ENCODE peak calls at places on chromosomes 2 and 18, in four cellular contexts. C is AG04449, Q is T47D, M is NCI-H69. A is an unnamed sample.

GRCh38 chr2:112161431-112162145 is 23.4 kb downstream of the FBLN7 start:
- DNase-seq in M (peak; percentile 43), C (no peak), Q (no peak), A (peak; percentile 90)

GRCh38 chr2:167265722-167266121 is 377.4 kb downstream of the XIRP2 start:
- DNase-seq in M (no peak), C (no peak), Q (no peak), A (no peak)

GRCh38 chr2:41413813-41414485 is 633.9 kb upstream of the PKDCC start:
- DNase-seq in M (peak; percentile 32), C (no peak), Q (no peak), A (no peak)

GRCh38 chr2:42840141-42840540 is 47.8 kb upstream of the HAAO start:
- DNase-seq in M (no peak), Q (no peak), C (no peak), A (no peak)

GRCh38 chr2:202577250-202578183 is 57.3 kb upstream of the FAM117B start:
- DNase-seq in C (no peak), M (peak; percentile 56), Q (no peak), A (peak; percentile 50)

GRCh38 chr18:68779169-68779568 is 18.7 kb upstream of the CCDC102B start:
- DNase-seq in Q (no peak), C (no peak), M (no peak), A (no peak)

GRCh38 chr18:20971886-20972267 is 139.7 kb downstream of the ROCK1 start:
- DNase-seq in M (peak; percentile 53), C (no peak), Q (peak; percentile 4), A (peak; percentile 46)

GRCh38 chr18:31789409-31789808 is 28.7 kb upstream of the SLC25A52 start:
- DNase-seq in Q (no peak), M (peak; percentile 25), C (no peak), A (no peak)

GRCh38 chr2:187302619-187303018 is 145.4 kb downstream of the CALCRL start:
- DNase-seq in Q (no peak), M (peak; percentile 12), C (no peak), A (peak; percentile 52)

GRCh38 chr18:9516437-9517064 is 41.2 kb downstream of the RALBP1 start:
- DNase-seq in M (peak; percentile 82), Q (no peak), C (no peak), A (peak; percentile 86)

GRCh38 chr18:51038110-51038509 is 8.1 kb downstream of the SMAD4 start:
- DNase-seq in Q (no peak), M (no peak), C (no peak), A (no peak)

GRCh38 chr2:203682688-203683130 is 23.7 kb upstream of the CD28 start:
- DNase-seq in C (no peak), M (no peak), Q (no peak), A (no peak)

GRCh38 chr2:230209422-230210051 is 10.2 kb downstream of the SP110 start:
- DNase-seq in Q (no peak), M (no peak), C (no peak), A (no peak)

GRCh38 chr2:172102159-172102857 is 392 bp downstream of the DLX2 start:
- DNase-seq in Q (peak; percentile 53), M (peak; percentile 93), C (no peak), A (peak; percentile 91)

GRCh38 chr2:110215566-110216158 is 3.3 kb upstream of the MTLN start:
- DNase-seq in M (no peak), C (no peak), Q (no peak), A (no peak)

GRCh38 chr2:20438334-20439192 is 8.3 kb upstream of the RHOB start:
- DNase-seq in M (peak; percentile 68), C (peak; percentile 46), Q (no peak), A (peak; percentile 92)

GRCh38 chr2:106956879-106957278 is 70.9 kb upstream of the ST6GAL2 start:
- DNase-seq in Q (no peak), C (peak; percentile 96), M (peak; percentile 63), A (no peak)

GRCh38 chr2:96147593-96148201 is 2.5 kb upstream of the DUSP2 start:
- DNase-seq in M (peak; percentile 36), Q (no peak), C (no peak), A (no peak)

GRCh38 chr2:234446404-234447076 is 50.3 kb downstream of the ARL4C start:
- DNase-seq in C (no peak), M (no peak), Q (no peak), A (no peak)

GRCh38 chr2:188199716-188200128 is 92.0 kb upstream of the GULP1 start:
- DNase-seq in C (peak; percentile 73), Q (no peak), M (no peak), A (no peak)

GRCh38 chr2:42926438-42927333 is 134.3 kb upstream of the HAAO start:
- DNase-seq in Q (no peak), M (peak; percentile 91), C (no peak), A (peak; percentile 79)

GRCh38 chr2:62801814-62802524 is 96.5 kb downstream of the EHBP1 start:
- DNase-seq in Q (no peak), C (no peak), M (no peak), A (no peak)

GRCh38 chr2:220687231-220687843 is 884.8 kb downstream of the EPHA4 start:
- DNase-seq in M (peak; percentile 57), C (no peak), Q (no peak), A (peak; percentile 71)

A was measured in DMS53.